ENCODE peak calls at places on chromosomes 1 and 21, in six cellular contexts. One of them, this sample, is unnamed.
A peak's percentile ranks its signal among the peaks of the same experiment; 100 is the strongest.

GRCh38 chr1:229557214-229557850 is 1.2 kb downstream of the ABCB10 start:
- DNase-seq in A673: no peak
- DNase-seq in GM23338: no peak
- DNase-seq in aorta: no peak
- DNase-seq in NT2/D1: no peak
- DNase-seq in neuronal stem cell: no peak
- DNase-seq in this sample: peak; percentile 20

GRCh38 chr1:228085287-228085926 is 2.9 kb downstream of the ARF1 start:
- DNase-seq in A673: peak; percentile 63
- DNase-seq in GM23338: peak; percentile 37
- DNase-seq in aorta: peak; percentile 45
- DNase-seq in NT2/D1: no peak
- DNase-seq in neuronal stem cell: no peak
- DNase-seq in this sample: peak; percentile 61

GRCh38 chr21:44958471-44959191 is 18.8 kb downstream of the SLX9 start:
- DNase-seq in A673: peak; percentile 90
- DNase-seq in GM23338: no peak
- DNase-seq in aorta: peak; percentile 92
- DNase-seq in NT2/D1: no peak
- DNase-seq in neuronal stem cell: peak; percentile 61
- DNase-seq in this sample: peak; percentile 64

GRCh38 chr1:36248250-36248894 is 24.1 kb downstream of the THRAP3 start:
- DNase-seq in A673: no peak
- DNase-seq in GM23338: no peak
- DNase-seq in aorta: peak; percentile 81
- DNase-seq in NT2/D1: no peak
- DNase-seq in neuronal stem cell: no peak
- DNase-seq in this sample: no peak

GRCh38 chr1:109579496-109579895 is 31.1 kb downstream of the GNAI3 start:
- DNase-seq in A673: no peak
- DNase-seq in GM23338: no peak
- DNase-seq in aorta: no peak
- DNase-seq in NT2/D1: no peak
- DNase-seq in neuronal stem cell: no peak
- DNase-seq in this sample: peak; percentile 5

GRCh38 chr1:156496211-156496761 is 4.3 kb downstream of the MEF2D start:
- DNase-seq in A673: no peak
- DNase-seq in GM23338: no peak
- DNase-seq in aorta: peak; percentile 59
- DNase-seq in NT2/D1: no peak
- DNase-seq in neuronal stem cell: no peak
- DNase-seq in this sample: peak; percentile 87

GRCh38 chr1:23720256-23720995 is 22.8 kb upstream of the ELOA start:
- DNase-seq in A673: no peak
- DNase-seq in GM23338: no peak
- DNase-seq in aorta: no peak
- DNase-seq in NT2/D1: no peak
- DNase-seq in neuronal stem cell: no peak
- DNase-seq in this sample: no peak

GRCh38 chr21:35428489-35428888 is 379.4 kb upstream of the RUNX1 start:
- DNase-seq in A673: no peak
- DNase-seq in GM23338: peak; percentile 16
- DNase-seq in aorta: peak; percentile 70
- DNase-seq in NT2/D1: no peak
- DNase-seq in neuronal stem cell: no peak
- DNase-seq in this sample: peak; percentile 74

GRCh38 chr1:22529901-22530621 is 33.2 kb upstream of the EPHA8 start:
- DNase-seq in A673: peak; percentile 21
- DNase-seq in GM23338: peak; percentile 37
- DNase-seq in aorta: peak; percentile 70
- DNase-seq in NT2/D1: no peak
- DNase-seq in neuronal stem cell: no peak
- DNase-seq in this sample: no peak

GRCh38 chr1:248841702-248842395 is 3.8 kb downstream of the ZNF672 start:
- DNase-seq in A673: peak; percentile 70
- DNase-seq in GM23338: peak; percentile 74
- DNase-seq in aorta: peak; percentile 67
- DNase-seq in NT2/D1: no peak
- DNase-seq in neuronal stem cell: peak; percentile 26
- DNase-seq in this sample: no peak

GRCh38 chr1:99133759-99134158 is 129.1 kb upstream of the PLPPR5 start:
- DNase-seq in A673: no peak
- DNase-seq in GM23338: no peak
- DNase-seq in aorta: no peak
- DNase-seq in NT2/D1: no peak
- DNase-seq in neuronal stem cell: no peak
- DNase-seq in this sample: peak; percentile 62

GRCh38 chr1:228005511-228006033 is 1.2 kb upstream of the WNT3A start:
- DNase-seq in A673: no peak
- DNase-seq in GM23338: peak; percentile 31
- DNase-seq in aorta: no peak
- DNase-seq in NT2/D1: no peak
- DNase-seq in neuronal stem cell: no peak
- DNase-seq in this sample: no peak

GRCh38 chr21:43662286-43662685 is 2.9 kb downstream of the RRP1B start:
- DNase-seq in A673: no peak
- DNase-seq in GM23338: no peak
- DNase-seq in aorta: no peak
- DNase-seq in NT2/D1: no peak
- DNase-seq in neuronal stem cell: no peak
- DNase-seq in this sample: no peak

GRCh38 chr1:11752359-11753208 is 9.4 kb upstream of the C1orf167 start:
- DNase-seq in A673: peak; percentile 35
- DNase-seq in GM23338: no peak
- DNase-seq in aorta: no peak
- DNase-seq in NT2/D1: no peak
- DNase-seq in neuronal stem cell: no peak
- DNase-seq in this sample: no peak

GRCh38 chr1:212218911-212219310 is 66.3 kb upstream of the PPP2R5A start:
- DNase-seq in A673: no peak
- DNase-seq in GM23338: no peak
- DNase-seq in aorta: no peak
- DNase-seq in NT2/D1: no peak
- DNase-seq in neuronal stem cell: no peak
- DNase-seq in this sample: peak; percentile 55

GRCh38 chr21:43325036-43325435 is 101.9 kb downstream of the SIK1 start:
- DNase-seq in A673: no peak
- DNase-seq in GM23338: no peak
- DNase-seq in aorta: no peak
- DNase-seq in NT2/D1: no peak
- DNase-seq in neuronal stem cell: no peak
- DNase-seq in this sample: no peak

GRCh38 chr1:162141273-162142023 is 72.0 kb downstream of the NOS1AP start:
- DNase-seq in A673: no peak
- DNase-seq in GM23338: no peak
- DNase-seq in aorta: no peak
- DNase-seq in NT2/D1: no peak
- DNase-seq in neuronal stem cell: no peak
- DNase-seq in this sample: no peak

GRCh38 chr1:12166834-12167492 is at the start of gene TNFRSF1B:
- DNase-seq in A673: no peak
- DNase-seq in GM23338: peak; percentile 87
- DNase-seq in aorta: peak; percentile 81
- DNase-seq in NT2/D1: no peak
- DNase-seq in neuronal stem cell: peak; percentile 48
- DNase-seq in this sample: no peak

GRCh38 chr1:197800379-197801110 is 25.3 kb upstream of the DENND1B start:
- DNase-seq in A673: no peak
- DNase-seq in GM23338: no peak
- DNase-seq in aorta: no peak
- DNase-seq in NT2/D1: no peak
- DNase-seq in neuronal stem cell: no peak
- DNase-seq in this sample: no peak

GRCh38 chr1:205849619-205850355 is at the start of gene PM20D1:
- DNase-seq in A673: peak; percentile 56
- DNase-seq in GM23338: peak; percentile 100
- DNase-seq in aorta: peak; percentile 93
- DNase-seq in NT2/D1: no peak
- DNase-seq in neuronal stem cell: no peak
- DNase-seq in this sample: no peak

GRCh38 chr1:172107261-172107820 is 266.0 kb downstream of the DNM3 start:
- DNase-seq in A673: peak; percentile 13
- DNase-seq in GM23338: no peak
- DNase-seq in aorta: no peak
- DNase-seq in NT2/D1: no peak
- DNase-seq in neuronal stem cell: no peak
- DNase-seq in this sample: peak; percentile 80

GRCh38 chr1:34331527-34331926 is 154.8 kb downstream of the C1orf94 start:
- DNase-seq in A673: no peak
- DNase-seq in GM23338: no peak
- DNase-seq in aorta: no peak
- DNase-seq in NT2/D1: no peak
- DNase-seq in neuronal stem cell: no peak
- DNase-seq in this sample: no peak

GRCh38 chr21:44089001-44089911 is 17.9 kb upstream of the PWP2 start:
- DNase-seq in A673: no peak
- DNase-seq in GM23338: no peak
- DNase-seq in aorta: no peak
- DNase-seq in NT2/D1: no peak
- DNase-seq in neuronal stem cell: no peak
- DNase-seq in this sample: no peak

GRCh38 chr1:225613006-225613405 is 39.9 kb downstream of the ENAH start:
- DNase-seq in A673: no peak
- DNase-seq in GM23338: no peak
- DNase-seq in aorta: no peak
- DNase-seq in NT2/D1: no peak
- DNase-seq in neuronal stem cell: no peak
- DNase-seq in this sample: no peak

GRCh38 chr21:41483973-41484372 is 24.0 kb downstream of the TMPRSS2 start:
- DNase-seq in A673: no peak
- DNase-seq in GM23338: no peak
- DNase-seq in aorta: no peak
- DNase-seq in NT2/D1: no peak
- DNase-seq in neuronal stem cell: no peak
- DNase-seq in this sample: no peak

GRCh38 chr1:64553285-64553684 is 83.4 kb downstream of the CACHD1 start:
- DNase-seq in A673: no peak
- DNase-seq in GM23338: no peak
- DNase-seq in aorta: no peak
- DNase-seq in NT2/D1: no peak
- DNase-seq in neuronal stem cell: no peak
- DNase-seq in this sample: no peak

GRCh38 chr1:64550946-64551345 is 81.0 kb downstream of the CACHD1 start:
- DNase-seq in A673: no peak
- DNase-seq in GM23338: no peak
- DNase-seq in aorta: no peak
- DNase-seq in NT2/D1: no peak
- DNase-seq in neuronal stem cell: no peak
- DNase-seq in this sample: no peak

GRCh38 chr1:64550505-64550904 is 80.6 kb downstream of the CACHD1 start:
- DNase-seq in A673: peak; percentile 50
- DNase-seq in GM23338: no peak
- DNase-seq in aorta: no peak
- DNase-seq in NT2/D1: no peak
- DNase-seq in neuronal stem cell: no peak
- DNase-seq in this sample: no peak

GRCh38 chr1:64546018-64546417 is 76.1 kb downstream of the CACHD1 start:
- DNase-seq in A673: peak; percentile 69
- DNase-seq in GM23338: peak; percentile 81
- DNase-seq in aorta: no peak
- DNase-seq in NT2/D1: peak; percentile 57
- DNase-seq in neuronal stem cell: peak; percentile 9
- DNase-seq in this sample: no peak

DNA sequence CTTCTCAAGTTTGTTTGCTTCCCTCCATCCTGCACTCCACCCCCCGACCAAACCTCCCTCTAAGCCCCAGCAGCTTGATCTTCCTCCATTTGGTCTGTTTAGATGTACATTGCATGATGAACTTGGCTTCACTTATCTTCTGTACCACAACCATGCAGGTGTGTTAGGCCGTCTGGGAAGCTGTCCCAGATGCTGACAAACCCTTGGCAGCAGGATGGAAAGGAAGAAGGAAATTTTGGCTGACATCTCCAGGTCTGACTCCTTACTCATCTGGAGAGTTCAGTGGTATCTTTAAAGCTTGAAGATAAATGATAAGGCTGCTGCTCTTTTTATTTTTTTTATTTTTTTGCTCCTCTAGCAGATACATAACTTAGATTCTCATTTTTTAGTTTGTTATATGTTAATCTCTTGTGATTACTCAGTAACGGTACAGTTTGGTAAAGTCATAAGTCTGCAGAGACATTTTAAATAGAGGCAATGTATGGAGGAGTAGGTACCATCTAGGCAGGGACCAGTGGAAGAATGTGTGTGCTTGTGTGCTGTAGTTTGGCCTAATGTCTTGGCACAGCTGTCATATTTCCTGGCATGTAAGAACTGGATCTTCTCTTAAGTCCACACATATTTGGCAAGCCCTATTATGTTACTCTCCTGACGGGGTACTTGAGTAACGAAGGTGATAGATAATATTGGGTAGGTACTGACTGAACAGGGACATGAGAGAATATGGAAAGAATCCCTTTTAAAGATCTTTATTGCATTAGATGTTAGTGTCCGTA is 79.7 kb downstream of the CACHD1 start:
- DNase-seq in A673: no peak
- DNase-seq in GM23338: no peak
- DNase-seq in aorta: no peak
- DNase-seq in NT2/D1: no peak
- DNase-seq in neuronal stem cell: no peak
- DNase-seq in this sample: no peak
- H3K4me1 ChIP-seq in A673: peaks cover 56% of the 10 kb centered on the region
- H3K4me1 ChIP-seq in GM23338: peaks cover 51% of the 10 kb centered on the region
- H3K4me1 ChIP-seq in aorta: no peaks in the 10 kb centered on the region
- H3K4me1 ChIP-seq in NT2/D1: no peaks in the 10 kb centered on the region
- H3K4me1 ChIP-seq in neuronal stem cell: peaks cover 8% of the 10 kb centered on the region
- H3K4me1 ChIP-seq in this sample: no peaks in the 10 kb centered on the region

GRCh38 chr1:14057640-14058039 is 357.7 kb downstream of the PRDM2 start:
- DNase-seq in A673: no peak
- DNase-seq in GM23338: no peak
- DNase-seq in aorta: no peak
- DNase-seq in NT2/D1: no peak
- DNase-seq in neuronal stem cell: no peak
- DNase-seq in this sample: no peak
- H3K4me1 ChIP-seq in A673: no peaks in the 10 kb centered on the region
- H3K4me1 ChIP-seq in GM23338: no peaks in the 10 kb centered on the region
- H3K4me1 ChIP-seq in aorta: no peaks in the 10 kb centered on the region
- H3K4me1 ChIP-seq in NT2/D1: no peaks in the 10 kb centered on the region
- H3K4me1 ChIP-seq in neuronal stem cell: peaks cover 3% of the 10 kb centered on the region
- H3K4me1 ChIP-seq in this sample: no peaks in the 10 kb centered on the region

DNA sequence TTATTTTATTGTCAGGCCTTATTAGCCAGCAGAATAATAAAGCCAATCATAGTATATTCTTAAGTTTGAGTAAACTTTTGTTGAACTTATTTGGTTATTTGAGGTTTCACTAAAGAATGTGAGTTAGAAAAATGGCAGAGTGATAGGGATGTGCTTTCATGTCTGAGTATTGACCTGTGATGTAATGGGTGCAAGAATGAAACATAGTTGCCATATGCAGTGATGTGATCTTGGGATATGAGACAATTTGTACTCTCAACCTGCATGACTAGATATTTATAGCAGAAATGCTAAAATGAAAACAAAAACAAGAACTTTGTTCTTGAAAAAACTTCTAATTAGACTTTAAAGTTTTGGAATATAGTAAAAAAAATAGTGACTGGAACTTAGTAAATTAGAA is 97.9 kb downstream of the DISP1 start:
- DNase-seq in A673: no peak
- DNase-seq in GM23338: no peak
- DNase-seq in aorta: no peak
- DNase-seq in NT2/D1: no peak
- DNase-seq in neuronal stem cell: no peak
- DNase-seq in this sample: no peak
- H3K4me1 ChIP-seq in A673: peaks cover 4% of the 10 kb centered on the region
- H3K4me1 ChIP-seq in GM23338: no peaks in the 10 kb centered on the region
- H3K4me1 ChIP-seq in aorta: peaks cover 3% of the 10 kb centered on the region
- H3K4me1 ChIP-seq in NT2/D1: no peaks in the 10 kb centered on the region
- H3K4me1 ChIP-seq in neuronal stem cell: peaks cover 1% of the 10 kb centered on the region
- H3K4me1 ChIP-seq in this sample: no peaks in the 10 kb centered on the region

GRCh38 chr1:116760487-116760886 is 6.3 kb downstream of the CD2 start:
- DNase-seq in A673: no peak
- DNase-seq in GM23338: no peak
- DNase-seq in aorta: no peak
- DNase-seq in NT2/D1: no peak
- DNase-seq in neuronal stem cell: no peak
- DNase-seq in this sample: no peak
- H3K4me1 ChIP-seq in A673: no peaks in the 10 kb centered on the region
- H3K4me1 ChIP-seq in GM23338: no peaks in the 10 kb centered on the region
- H3K4me1 ChIP-seq in aorta: no peaks in the 10 kb centered on the region
- H3K4me1 ChIP-seq in NT2/D1: no peaks in the 10 kb centered on the region
- H3K4me1 ChIP-seq in neuronal stem cell: peaks cover 4% of the 10 kb centered on the region
- H3K4me1 ChIP-seq in this sample: no peaks in the 10 kb centered on the region

This sample was measured in SJCRH30.